ENCODE peak calls at places on chromosomes 11 and 22, in four cellular contexts. One of them, this sample, is unnamed.

GRCh38 chr11:11985016-11985715 is 23.3 kb downstream of the DKK3 start:
- DNase-seq in K562: no peak
- DNase-seq in HepG2: no peak
- DNase-seq in GM12878: no peak
- DNase-seq in this sample: no peak

GRCh38 chr11:12377824-12378593 is 638 bp downstream of the PARVA start:
- DNase-seq in K562: no peak
- DNase-seq in HepG2: peak; percentile 62
- DNase-seq in GM12878: no peak
- DNase-seq in this sample: peak; percentile 93

GRCh38 chr22:49935561-49935960 is 17.1 kb downstream of the CRELD2 start:
- DNase-seq in K562: peak; percentile 54
- DNase-seq in HepG2: no peak
- DNase-seq in GM12878: no peak
- DNase-seq in this sample: peak; percentile 46

GRCh38 chr11:91158901-91159537 is 936.2 kb upstream of the CHORDC1 start:
- DNase-seq in K562: no peak
- DNase-seq in HepG2: no peak
- DNase-seq in GM12878: no peak
- DNase-seq in this sample: no peak

GRCh38 chr11:113663567-113663966 is 42.5 kb downstream of the TMPRSS5 start:
- DNase-seq in K562: peak; percentile 35
- DNase-seq in HepG2: no peak
- DNase-seq in GM12878: no peak
- DNase-seq in this sample: no peak

GRCh38 chr11:102622258-102622657 is 2.9 kb downstream of the MMP20 start:
- DNase-seq in K562: no peak
- DNase-seq in HepG2: peak; percentile 45
- DNase-seq in GM12878: no peak
- DNase-seq in this sample: no peak

GRCh38 chr11:125305346-125305745 is 140.8 kb downstream of the PKNOX2 start:
- DNase-seq in K562: no peak
- DNase-seq in HepG2: no peak
- DNase-seq in GM12878: no peak
- DNase-seq in this sample: peak; percentile 39

GRCh38 chr11:2366271-2366670 is 10.8 kb upstream of the CD81 start:
- DNase-seq in K562: no peak
- DNase-seq in HepG2: no peak
- DNase-seq in GM12878: no peak
- DNase-seq in this sample: no peak

GRCh38 chr11:78429667-78430066 is 12.0 kb upstream of the GAB2 start:
- DNase-seq in K562: peak; percentile 33
- DNase-seq in HepG2: no peak
- DNase-seq in GM12878: no peak
- DNase-seq in this sample: no peak

GRCh38 chr11:59865031-59865430 is 1.3 kb downstream of the TCN1 start:
- DNase-seq in K562: no peak
- DNase-seq in HepG2: no peak
- DNase-seq in GM12878: no peak
- DNase-seq in this sample: no peak

GRCh38 chr11:69367211-69367964 is 73.4 kb downstream of the MYEOV start:
- DNase-seq in K562: no peak
- DNase-seq in HepG2: no peak
- DNase-seq in GM12878: no peak
- DNase-seq in this sample: no peak

GRCh38 chr22:23176645-23177027 is 3.7 kb upstream of the BCR start:
- DNase-seq in K562: no peak
- DNase-seq in HepG2: no peak
- DNase-seq in GM12878: no peak
- DNase-seq in this sample: no peak

GRCh38 chr11:61654397-61654829 is 25.8 kb upstream of the DAGLA start:
- DNase-seq in K562: no peak
- DNase-seq in HepG2: no peak
- DNase-seq in GM12878: no peak
- DNase-seq in this sample: no peak

GRCh38 chr22:23008887-23009286 is 61.4 kb upstream of the GNAZ start:
- DNase-seq in K562: no peak
- DNase-seq in HepG2: no peak
- DNase-seq in GM12878: no peak
- DNase-seq in this sample: no peak

GRCh38 chr11:117058761-117059233 is 39.4 kb downstream of the SIK3 start:
- DNase-seq in K562: no peak
- DNase-seq in HepG2: no peak
- DNase-seq in GM12878: no peak
- DNase-seq in this sample: peak; percentile 47

GRCh38 chr22:39205344-39206021 is 39.3 kb downstream of the PDGFB start:
- DNase-seq in K562: peak; percentile 55
- DNase-seq in HepG2: peak; percentile 28
- DNase-seq in GM12878: no peak
- DNase-seq in this sample: no peak
- H3K27ac ChIP-seq in K562: no peak overlapping the region
- H3K27ac ChIP-seq in HepG2: no peak overlapping the region
- H3K27ac ChIP-seq in GM12878: no peak overlapping the region
- H3K27ac ChIP-seq in this sample: no peak overlapping the region

GRCh38 chr11:122697636-122698167 is 42.2 kb downstream of the UBASH3B start:
- DNase-seq in K562: no peak
- DNase-seq in HepG2: no peak
- DNase-seq in GM12878: no peak
- DNase-seq in this sample: no peak
- TF ChIP-seq POLR2AphosphoS5 in K562: no peak
- TF ChIP-seq POLR2AphosphoS5 in HepG2: no peak
- TF ChIP-seq POLR2AphosphoS5 in GM12878: no peak
- TF ChIP-seq POLR2AphosphoS5 in this sample: no peak

GRCh38 chr11:133842730-133843129 is 2.6 kb downstream of the SPATA19 start:
- DNase-seq in K562: no peak
- DNase-seq in HepG2: no peak
- DNase-seq in GM12878: no peak
- DNase-seq in this sample: no peak
- TF ChIP-seq JUNB in K562: no peak
- TF ChIP-seq JUNB in HepG2: no peak
- TF ChIP-seq JUNB in GM12878: no peak
- TF ChIP-seq JUNB in this sample: no peak

GRCh38 chr22:32818446-32819115 is 17.1 kb downstream of the TIMP3 start:
- DNase-seq in K562: no peak
- DNase-seq in HepG2: no peak
- DNase-seq in GM12878: no peak
- DNase-seq in this sample: no peak
- H3K27ac ChIP-seq in K562: no peak overlapping the region
- H3K27ac ChIP-seq in HepG2: no peak overlapping the region
- H3K27ac ChIP-seq in GM12878: no peak overlapping the region
- H3K27ac ChIP-seq in this sample: no peak overlapping the region

GRCh38 chr11:66418168-66418985 is 2.5 kb upstream of the NPAS4 start:
- DNase-seq in K562: peak; percentile 82
- DNase-seq in HepG2: peak; percentile 53
- DNase-seq in GM12878: peak; percentile 21
- DNase-seq in this sample: peak; percentile 96
- TF ChIP-seq POLR2AphosphoS5 in K562: no peak
- TF ChIP-seq POLR2AphosphoS5 in HepG2: no peak
- TF ChIP-seq POLR2AphosphoS5 in GM12878: no peak
- TF ChIP-seq POLR2AphosphoS5 in this sample: no peak

GRCh38 chr11:7516488-7516887 is 2.7 kb downstream of the PPFIBP2 start:
- DNase-seq in K562: no peak
- DNase-seq in HepG2: no peak
- DNase-seq in GM12878: no peak
- DNase-seq in this sample: no peak
- TF ChIP-seq JUNB in K562: no peak
- TF ChIP-seq JUNB in HepG2: no peak
- TF ChIP-seq JUNB in GM12878: no peak
- TF ChIP-seq JUNB in this sample: no peak

DNA sequence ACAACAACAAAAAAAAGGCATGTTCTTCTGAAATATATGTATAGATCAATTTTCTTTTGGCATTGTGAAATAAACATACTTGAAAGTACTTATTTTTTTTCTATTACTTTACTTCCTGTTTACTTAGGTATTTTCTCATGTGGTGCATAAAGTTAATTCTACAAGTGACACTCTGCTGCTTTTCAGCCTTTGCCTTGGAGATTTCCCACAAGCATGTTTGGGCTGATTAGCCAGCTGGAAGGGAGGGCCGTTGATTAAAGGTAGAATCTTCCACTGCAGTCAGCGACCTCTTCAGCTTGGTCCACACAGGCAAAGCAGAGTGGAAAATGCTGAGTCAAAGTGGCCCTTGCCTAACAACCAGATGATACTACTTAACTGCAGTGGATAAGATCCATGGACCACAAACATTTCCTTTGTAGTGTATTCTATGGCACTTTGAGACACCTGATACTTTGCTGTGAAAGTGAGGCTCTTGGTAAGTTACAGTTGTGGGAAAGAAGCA is 176.0 kb downstream of the ARHGAP42 start:
- DNase-seq in K562: peak; percentile 75
- DNase-seq in HepG2: no peak
- DNase-seq in GM12878: peak; percentile 49
- DNase-seq in this sample: peak; percentile 21
- H3K27ac ChIP-seq in K562: peak overlapping the region; percentile 66
- H3K27ac ChIP-seq in HepG2: no peak overlapping the region
- H3K27ac ChIP-seq in GM12878: no peak overlapping the region
- H3K27ac ChIP-seq in this sample: no peak overlapping the region

DNA sequence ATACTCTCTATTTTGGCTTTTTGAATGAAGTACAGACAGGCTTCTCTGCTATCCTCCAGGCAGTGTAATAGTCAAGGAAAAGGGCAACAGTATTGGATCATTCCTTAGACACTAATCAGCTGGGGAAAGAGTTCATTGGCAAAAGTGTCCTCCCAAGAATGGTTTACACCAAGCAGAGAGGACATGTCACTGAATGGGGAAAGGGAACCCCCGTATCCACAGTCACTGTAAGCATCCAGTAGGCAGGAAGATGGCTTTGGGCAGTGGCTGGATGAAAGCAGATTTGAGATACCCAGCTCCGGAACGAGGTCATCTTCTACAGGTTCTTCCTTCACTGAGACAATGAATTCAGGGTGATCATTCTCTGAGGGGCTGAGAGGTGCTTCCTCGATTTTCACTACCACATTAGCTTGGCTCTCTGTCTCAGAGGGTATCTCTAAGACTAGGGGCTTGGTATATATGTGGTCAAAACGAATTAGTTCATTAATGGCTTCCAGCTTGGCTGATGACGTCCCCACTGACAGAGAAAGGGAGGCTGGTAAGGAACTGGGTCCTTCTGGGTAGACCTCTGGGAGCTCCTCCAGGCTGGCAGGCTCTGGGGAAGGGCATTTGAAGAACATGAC is 5.2 kb downstream of the XBP1 start:
- DNase-seq in K562: no peak
- DNase-seq in HepG2: no peak
- DNase-seq in GM12878: no peak
- DNase-seq in this sample: no peak
- TF ChIP-seq POLR2AphosphoS5 in K562: no peak
- TF ChIP-seq POLR2AphosphoS5 in HepG2: no peak
- TF ChIP-seq POLR2AphosphoS5 in GM12878: peak; percentile 61
- TF ChIP-seq POLR2AphosphoS5 in this sample: peak; percentile 32

GRCh38 chr11:86636275-86636674 is 36.1 kb downstream of the ME3 start:
- DNase-seq in K562: no peak
- DNase-seq in HepG2: no peak
- DNase-seq in GM12878: no peak
- DNase-seq in this sample: no peak

GRCh38 chr11:86638673-86639072 is 33.7 kb downstream of the ME3 start:
- DNase-seq in K562: no peak
- DNase-seq in HepG2: no peak
- DNase-seq in GM12878: no peak
- DNase-seq in this sample: no peak

GRCh38 chr11:86641537-86642270 is 30.7 kb downstream of the ME3 start:
- DNase-seq in K562: no peak
- DNase-seq in HepG2: no peak
- DNase-seq in GM12878: no peak
- DNase-seq in this sample: no peak

GRCh38 chr11:86639172-86639571 is 33.2 kb downstream of the ME3 start:
- DNase-seq in K562: no peak
- DNase-seq in HepG2: no peak
- DNase-seq in GM12878: no peak
- DNase-seq in this sample: no peak

GRCh38 chr11:86637976-86638375 is 34.4 kb downstream of the ME3 start:
- DNase-seq in K562: no peak
- DNase-seq in HepG2: no peak
- DNase-seq in GM12878: no peak
- DNase-seq in this sample: no peak
- TF ChIP-seq JUNB in K562: no peak
- TF ChIP-seq JUNB in HepG2: no peak
- TF ChIP-seq JUNB in GM12878: no peak
- TF ChIP-seq JUNB in this sample: no peak

GRCh38 chr11:57791321-57792059 is 29.9 kb downstream of the CTNND1 start:
- DNase-seq in K562: no peak
- DNase-seq in HepG2: no peak
- DNase-seq in GM12878: no peak
- DNase-seq in this sample: no peak

GRCh38 chr11:57793711-57794110 is 32.1 kb downstream of the CTNND1 start:
- DNase-seq in K562: no peak
- DNase-seq in HepG2: no peak
- DNase-seq in GM12878: no peak
- DNase-seq in this sample: no peak

GRCh38 chr11:57792870-57793269 is 31.3 kb downstream of the CTNND1 start:
- DNase-seq in K562: no peak
- DNase-seq in HepG2: no peak
- DNase-seq in GM12878: no peak
- DNase-seq in this sample: no peak

GRCh38 chr11:57787920-57788716 is 26.5 kb downstream of the CTNND1 start:
- DNase-seq in K562: no peak
- DNase-seq in HepG2: peak; percentile 32
- DNase-seq in GM12878: peak; percentile 70
- DNase-seq in this sample: peak; percentile 71

GRCh38 chr11:57792060-57792541 is 30.5 kb downstream of the CTNND1 start:
- DNase-seq in K562: no peak
- DNase-seq in HepG2: no peak
- DNase-seq in GM12878: peak; percentile 93
- DNase-seq in this sample: no peak
- H3K27ac ChIP-seq in K562: peak overlapping the region; percentile 2
- H3K27ac ChIP-seq in HepG2: no peak overlapping the region
- H3K27ac ChIP-seq in GM12878: peak overlapping the region; percentile 52
- H3K27ac ChIP-seq in this sample: peak overlapping the region; percentile 79